ENCODE peak calls at places on chromosome 1, in eight cellular contexts. T is ELF-1; C is HTR-8/SVneo; N is EL; L is sigmoid colon; M is HuH-7; F is PC-3; Z is stimulated activated CD8-positive, alpha-beta memory T cell treated with anti-CD3 and anti-CD28 coated beads, Interleukin-7, amount 100 ng/mL, for 24 hours. W is an unnamed sample.

GRCh38 chr1:27973771-27974452 is 14.1 kb downstream of the XKR8 start:
- DNase-seq in T (no peak), C (no peak), N (no peak), L (no peak), M (no peak), F (no peak), Z (no peak), W (no peak)

GRCh38 chr1:29805896-29806160 is 569.5 kb downstream of the PTPRU start:
- DNase-seq in T (no peak), C (no peak), N (no peak), L (no peak), M (no peak), F (no peak), Z (no peak), W (no peak)

GRCh38 chr1:156638189-156638588 is 3.7 kb upstream of the BCAN start:
- DNase-seq in T (no peak), C (no peak), N (no peak), L (no peak), M (no peak), F (no peak), Z (no peak), W (no peak)

GRCh38 chr1:161702250-161702649 is 4.8 kb upstream of the FCRLA start:
- DNase-seq in T (peak; percentile 9), C (no peak), N (no peak), L (no peak), M (peak; percentile 28), F (peak; percentile 25), Z (no peak), W (peak; percentile 89)

GRCh38 chr1:171718216-171718615 is 23.6 kb downstream of the VAMP4 start:
- DNase-seq in T (no peak), C (no peak), N (peak; percentile 36), L (no peak), M (no peak), F (no peak), Z (no peak), W (no peak)

GRCh38 chr1:186202174-186202843 is 172.7 kb downstream of the TPR start:
- DNase-seq in T (no peak), C (no peak), N (no peak), L (peak; percentile 82), M (no peak), F (no peak), Z (no peak), W (no peak)

GRCh38 chr1:42833981-42834380 is 12.4 kb upstream of the ZNF691 start:
- DNase-seq in T (no peak), C (no peak), N (no peak), L (no peak), M (no peak), F (no peak), Z (no peak), W (no peak)

GRCh38 chr1:29513357-29513756 is 277.0 kb downstream of the PTPRU start:
- DNase-seq in T (peak; percentile 54), C (peak; percentile 59), N (peak; percentile 74), L (no peak), M (peak; percentile 20), F (peak; percentile 85), Z (no peak), W (peak; percentile 79)

GRCh38 chr1:1626207-1627141 is 5.5 kb upstream of the MMP23B start:
- DNase-seq in T (no peak), C (no peak), N (no peak), L (peak; percentile 64), M (no peak), F (no peak), Z (no peak), W (no peak)

W was measured in kidney tubule cell.